ENCODE peak calls at places on chromosomes 5 and 9, in ten cellular contexts. H is tibial nerve; K is sigmoid colon; M is H9; D is lower lobe of right lung; G is psoas muscle; V is body of pancreas; U is naive thymus-derived CD4-positive, alpha-beta T cell; Z is mammary epithelial cell; L is stomach. A is an unnamed sample. For H3K4me1 and H3K27me3, the result is how much of the 10 kb centered on the place peaks cover.

GRCh38 chr5:520850-521226 is 3.4 kb downstream of the SLC9A3 start:
- DNase-seq in H (no peak), K (no peak), M (no peak), D (no peak), G (no peak), V (no peak), U (no peak), Z (no peak), L (no peak), A (no peak)

GRCh38 chr9:8254527-8254926 is 454.9 kb upstream of the DMAC1 start:
- DNase-seq in H (no peak), K (no peak), M (no peak), D (no peak), G (no peak), V (no peak), U (no peak), Z (no peak), L (no peak), A (no peak)

GRCh38 chr9:34777667-34778066 is 67.7 kb upstream of the CCL21 start:
- DNase-seq in H (no peak), K (no peak), M (no peak), D (no peak), G (no peak), V (no peak), U (no peak), Z (no peak), L (no peak), A (no peak)

GRCh38 chr9:115213777-115214428 is 95.9 kb upstream of the TNC start:
- DNase-seq in H (no peak), K (peak), M (no peak), D (no peak), G (no peak), V (no peak), U (no peak), Z (peak), L (no peak), A (no peak)

GRCh38 chr9:95561913-95562312 is 45.1 kb upstream of the PTCH1 start:
- DNase-seq in H (no peak), K (no peak), M (no peak), D (no peak), G (no peak), V (no peak), U (no peak), Z (no peak), L (no peak), A (no peak)

GRCh38 chr9:117413346-117414219 is 1.3 kb downstream of the ASTN2 start:
- DNase-seq in H (no peak), K (no peak), M (peak), D (no peak), G (no peak), V (peak), U (no peak), Z (peak), L (no peak), A (no peak)

GRCh38 chr9:29212590-29213373 is 1639.5 kb upstream of the C9orf72 start:
- DNase-seq in H (no peak), K (no peak), M (peak), D (no peak), G (peak), V (peak), U (no peak), Z (peak), L (peak), A (no peak)

GRCh38 chr5:10724799-10725507 is 36.1 kb downstream of the DAP start:
- DNase-seq in H (peak), K (peak), M (no peak), D (no peak), G (peak), V (peak), U (no peak), Z (peak), L (peak), A (peak)

GRCh38 chr9:72412483-72413040 is 47.6 kb upstream of the ZFAND5 start:
- DNase-seq in H (no peak), K (no peak), M (no peak), D (no peak), G (no peak), V (no peak), U (no peak), Z (no peak), L (no peak), A (no peak)

GRCh38 chr5:174448041-174448440 is 276.3 kb upstream of the MSX2 start:
- DNase-seq in H (no peak), K (no peak), M (no peak), D (no peak), G (no peak), V (no peak), U (no peak), Z (no peak), L (no peak), A (no peak)

GRCh38 chr5:177542816-177543472 is 11.4 kb downstream of the FAM193B start:
- DNase-seq in H (no peak), K (no peak), M (no peak), D (no peak), G (no peak), V (no peak), U (no peak), Z (no peak), L (no peak), A (no peak)

GRCh38 chr9:100170556-100170955 is 71.5 kb downstream of the INVS start:
- DNase-seq in H (no peak), K (no peak), M (no peak), D (no peak), G (no peak), V (no peak), U (no peak), Z (peak), L (no peak), A (no peak)

GRCh38 chr5:56476487-56476856 is 243.3 kb upstream of the ANKRD55 start:
- DNase-seq in H (no peak), K (no peak), M (no peak), D (no peak), G (no peak), V (no peak), U (no peak), Z (no peak), L (no peak), A (no peak)

GRCh38 chr9:88256216-88256615 is 117.9 kb upstream of the SPATA31C2 start:
- DNase-seq in H (no peak), K (no peak), M (no peak), D (no peak), G (no peak), V (no peak), U (no peak), Z (no peak), L (no peak), A (no peak)

GRCh38 chr9:130987738-130988399 is 21.1 kb upstream of the LAMC3 start:
- DNase-seq in H (no peak), K (no peak), M (no peak), D (no peak), G (no peak), V (no peak), U (no peak), Z (no peak), L (no peak), A (no peak)

GRCh38 chr5:165525268-165525667 is 2019.8 kb downstream of the MAT2B start:
- DNase-seq in H (no peak), K (no peak), M (no peak), D (no peak), G (no peak), V (no peak), U (no peak), Z (peak), L (no peak), A (no peak)

GRCh38 chr5:151745071-151745705 is 13.2 kb downstream of the ATOX1 start:
- DNase-seq in H (peak), K (peak), M (no peak), D (peak), G (no peak), V (peak), U (no peak), Z (peak), L (peak), A (peak)

GRCh38 chr5:172168311-172168710 is 19.7 kb downstream of the STK10 start:
- DNase-seq in H (no peak), K (no peak), M (no peak), D (no peak), G (no peak), V (no peak), U (no peak), Z (no peak), L (no peak), A (no peak)
- H3K4me1 ChIP-seq in H (half or more), K (under half), M (under half), D (half or more), G (under half), V (under half), U (half or more), Z (under half), L (under half), A (under half)

GRCh38 chr5:53590759-53591158 is 30.3 kb downstream of the NDUFS4 start:
- DNase-seq in H (no peak), K (no peak), M (no peak), D (no peak), G (no peak), V (no peak), U (no peak), Z (no peak), L (no peak), A (no peak)

GRCh38 chr5:53597894-53598293 is 37.5 kb downstream of the NDUFS4 start:
- DNase-seq in H (no peak), K (no peak), M (no peak), D (no peak), G (no peak), V (no peak), U (no peak), Z (no peak), L (no peak), A (no peak)

DNA sequence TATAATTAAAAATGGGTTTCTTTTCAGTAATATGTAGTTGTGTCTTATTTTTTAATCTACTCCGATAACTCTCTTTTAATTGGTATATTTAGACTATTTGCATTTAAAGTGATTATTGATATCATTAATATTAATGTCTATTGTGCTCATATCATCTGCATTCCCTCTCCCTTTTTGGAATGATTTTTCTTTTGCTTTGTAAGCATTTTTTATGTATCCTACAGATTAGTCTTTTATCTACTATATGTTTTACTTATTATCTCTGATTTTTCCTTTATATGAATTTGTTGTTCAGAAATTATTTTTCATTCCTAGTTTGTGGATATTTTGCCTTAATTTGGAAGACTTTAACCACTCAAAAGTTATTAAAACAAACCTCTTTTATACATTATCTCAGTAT is 34.0 kb downstream of the NDUFS4 start:
- DNase-seq in H (no peak), K (no peak), M (no peak), D (no peak), G (no peak), V (no peak), U (no peak), Z (no peak), L (no peak), A (no peak)
- H3K27me3 ChIP-seq in H (under half), K (under half), M (under half), D (under half), G (under half), V (under half), U (under half), Z (under half), L (under half), A (under half)

GRCh38 chr5:149447373-149448367 is 68.6 kb upstream of the IL17B start:
- DNase-seq in H (no peak), K (no peak), M (no peak), D (no peak), G (no peak), V (no peak), U (no peak), Z (no peak), L (no peak), A (no peak)

GRCh38 chr5:149443210-149443609 is 64.1 kb upstream of the IL17B start:
- DNase-seq in H (no peak), K (no peak), M (no peak), D (no peak), G (no peak), V (no peak), U (no peak), Z (no peak), L (no peak), A (no peak)

GRCh38 chr5:149445739-149446369 is 66.8 kb upstream of the IL17B start:
- DNase-seq in H (no peak), K (peak), M (no peak), D (no peak), G (no peak), V (no peak), U (no peak), Z (peak), L (no peak), A (peak)

GRCh38 chr5:149442563-149443182 is 63.6 kb upstream of the IL17B start:
- DNase-seq in H (peak), K (peak), M (peak), D (peak), G (peak), V (peak), U (peak), Z (peak), L (peak), A (peak)

GRCh38 chr5:149445343-149445738 is 66.2 kb upstream of the IL17B start:
- DNase-seq in H (no peak), K (no peak), M (no peak), D (no peak), G (no peak), V (no peak), U (no peak), Z (no peak), L (no peak), A (no peak)
- H3K4me1 ChIP-seq in H (under half), K (half or more), M (under half), D (under half), G (under half), V (under half), U (under half), Z (half or more), L (under half), A (under half)

GRCh38 chr9:69584746-69585145 is 87.4 kb downstream of the APBA1 start:
- DNase-seq in H (no peak), K (no peak), M (no peak), D (no peak), G (no peak), V (no peak), U (no peak), Z (no peak), L (no peak), A (no peak)

GRCh38 chr9:69585571-69585970 is 86.6 kb downstream of the APBA1 start:
- DNase-seq in H (no peak), K (no peak), M (no peak), D (no peak), G (no peak), V (no peak), U (no peak), Z (no peak), L (no peak), A (no peak)

GRCh38 chr9:69594180-69594579 is 78.0 kb downstream of the APBA1 start:
- DNase-seq in H (no peak), K (no peak), M (no peak), D (no peak), G (no peak), V (peak), U (no peak), Z (no peak), L (peak), A (no peak)

DNA sequence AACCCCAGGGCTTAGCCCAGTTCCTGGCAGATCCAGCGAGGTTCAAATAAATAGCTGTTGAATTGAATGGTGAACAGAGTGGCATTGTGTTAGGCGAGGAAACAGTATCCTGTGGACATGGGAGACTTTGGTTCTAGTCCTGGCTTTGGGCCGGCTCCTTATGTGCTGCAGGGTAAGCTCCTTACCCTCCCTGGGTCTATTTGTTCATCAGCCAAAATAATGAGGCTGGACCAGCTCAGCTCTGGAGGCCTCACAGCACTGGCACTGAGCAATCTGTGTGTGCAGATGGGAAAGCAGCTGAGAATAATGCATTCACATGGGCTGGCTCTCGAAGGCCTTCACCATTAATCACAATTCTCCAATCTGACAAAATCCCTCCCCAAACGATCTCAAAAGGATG is 81.9 kb downstream of the APBA1 start:
- DNase-seq in H (no peak), K (no peak), M (no peak), D (no peak), G (no peak), V (no peak), U (no peak), Z (no peak), L (no peak), A (no peak)
- H3K27me3 ChIP-seq in H (under half), K (under half), M (under half), D (under half), G (under half), V (under half), U (under half), Z (under half), L (under half), A (under half)

GRCh38 chr5:132459031-132459982 is 31.3 kb downstream of the IRF1 start:
- DNase-seq in H (no peak), K (peak), M (no peak), D (peak), G (no peak), V (no peak), U (no peak), Z (no peak), L (peak), A (peak)
- H3K4me1 ChIP-seq in H (half or more), K (under half), M (under half), D (half or more), G (under half), V (under half), U (half or more), Z (under half), L (half or more), A (half or more)

A was measured in SJSA1.